ENCODE peak calls at places on chromosomes 7 and 10, in seven cellular contexts. One of them, this sample, is unnamed.

GRCh38 chr7:132783824-132784223 is 207.6 kb upstream of the PLXNA4 start:
- DNase-seq in K562: no peak
- DNase-seq in HCT116: peak
- DNase-seq in SK-N-SH: no peak
- DNase-seq in GM12878: no peak
- DNase-seq in H1: peak
- DNase-seq in HepG2: no peak
- DNase-seq in this sample: no peak

GRCh38 chr7:1659696-1660095 is 10.4 kb upstream of the ELFN1 start:
- DNase-seq in HCT116: no peak
- DNase-seq in HepG2: no peak
- DNase-seq in SK-N-SH: no peak
- DNase-seq in GM12878: no peak
- DNase-seq in K562: no peak
- DNase-seq in H1: no peak
- DNase-seq in this sample: no peak

GRCh38 chr10:4127518-4128315 is 342.7 kb upstream of the KLF6 start:
- DNase-seq in HCT116: no peak
- DNase-seq in K562: no peak
- DNase-seq in H1: no peak
- DNase-seq in HepG2: peak
- DNase-seq in GM12878: peak
- DNase-seq in SK-N-SH: no peak
- DNase-seq in this sample: no peak

GRCh38 chr7:149050941-149051340 is 22.6 kb upstream of the PDIA4 start:
- DNase-seq in HepG2: no peak
- DNase-seq in K562: no peak
- DNase-seq in HCT116: no peak
- DNase-seq in SK-N-SH: no peak
- DNase-seq in H1: no peak
- DNase-seq in GM12878: no peak
- DNase-seq in this sample: no peak

GRCh38 chr7:51022821-51023220 is 240.1 kb upstream of the GRB10 start:
- DNase-seq in K562: no peak
- DNase-seq in SK-N-SH: no peak
- DNase-seq in GM12878: no peak
- DNase-seq in HCT116: no peak
- DNase-seq in H1: no peak
- DNase-seq in HepG2: no peak
- DNase-seq in this sample: no peak

GRCh38 chr7:131231381-131232220 is 96.1 kb upstream of the MKLN1 start:
- DNase-seq in HCT116: no peak
- DNase-seq in HepG2: no peak
- DNase-seq in K562: no peak
- DNase-seq in H1: no peak
- DNase-seq in GM12878: peak
- DNase-seq in SK-N-SH: no peak
- DNase-seq in this sample: no peak

GRCh38 chr7:46723003-46723402 is 801.9 kb upstream of the IGFBP3 start:
- DNase-seq in SK-N-SH: no peak
- DNase-seq in HCT116: no peak
- DNase-seq in HepG2: no peak
- DNase-seq in GM12878: no peak
- DNase-seq in K562: no peak
- DNase-seq in H1: no peak
- DNase-seq in this sample: no peak

GRCh38 chr7:92880212-92881090 is 44.1 kb upstream of the CDK6 start:
- DNase-seq in SK-N-SH: peak
- DNase-seq in H1: peak
- DNase-seq in HCT116: peak
- DNase-seq in HepG2: peak
- DNase-seq in GM12878: no peak
- DNase-seq in K562: no peak
- DNase-seq in this sample: no peak

GRCh38 chr7:33918401-33919120 is 13.2 kb downstream of the BMPER start:
- DNase-seq in HepG2: no peak
- DNase-seq in GM12878: no peak
- DNase-seq in K562: no peak
- DNase-seq in SK-N-SH: no peak
- DNase-seq in HCT116: no peak
- DNase-seq in H1: no peak
- DNase-seq in this sample: no peak

GRCh38 chr10:123991622-123992570 is 100.3 kb upstream of the CPXM2 start:
- DNase-seq in SK-N-SH: peak
- DNase-seq in HCT116: no peak
- DNase-seq in K562: no peak
- DNase-seq in H1: no peak
- DNase-seq in GM12878: no peak
- DNase-seq in HepG2: no peak
- DNase-seq in this sample: no peak

GRCh38 chr10:36488579-36488978 is 636.8 kb upstream of the ANKRD30A start:
- DNase-seq in HepG2: no peak
- DNase-seq in GM12878: no peak
- DNase-seq in HCT116: no peak
- DNase-seq in K562: no peak
- DNase-seq in SK-N-SH: no peak
- DNase-seq in H1: no peak
- DNase-seq in this sample: no peak

GRCh38 chr10:132742837-132743194 is 43.1 kb downstream of the NKX6-2 start:
- DNase-seq in SK-N-SH: no peak
- DNase-seq in GM12878: no peak
- DNase-seq in HepG2: no peak
- DNase-seq in HCT116: no peak
- DNase-seq in K562: no peak
- DNase-seq in H1: no peak
- DNase-seq in this sample: no peak

GRCh38 chr7:148702876-148703670 is 4.4 kb downstream of the CUL1 start:
- DNase-seq in GM12878: no peak
- DNase-seq in K562: no peak
- DNase-seq in HCT116: no peak
- DNase-seq in H1: no peak
- DNase-seq in HepG2: no peak
- DNase-seq in SK-N-SH: no peak
- DNase-seq in this sample: no peak

GRCh38 chr10:132921818-132922807 is 20.3 kb downstream of the CFAP46 start:
- DNase-seq in K562: peak
- DNase-seq in HepG2: no peak
- DNase-seq in HCT116: no peak
- DNase-seq in SK-N-SH: peak
- DNase-seq in H1: no peak
- DNase-seq in GM12878: no peak
- DNase-seq in this sample: no peak

GRCh38 chr10:62818426-62819011 is 2.4 kb upstream of the EGR2 start:
- DNase-seq in H1: no peak
- DNase-seq in HepG2: no peak
- DNase-seq in HCT116: no peak
- DNase-seq in SK-N-SH: peak
- DNase-seq in GM12878: no peak
- DNase-seq in K562: peak
- DNase-seq in this sample: no peak

GRCh38 chr10:17835688-17836087 is 26.5 kb downstream of the MRC1 start:
- DNase-seq in HepG2: no peak
- DNase-seq in SK-N-SH: no peak
- DNase-seq in HCT116: peak
- DNase-seq in K562: no peak
- DNase-seq in H1: peak
- DNase-seq in GM12878: no peak
- DNase-seq in this sample: peak

GRCh38 chr10:93465806-93466675 is 16.1 kb downstream of the MYOF start:
- DNase-seq in SK-N-SH: peak
- DNase-seq in K562: no peak
- DNase-seq in HepG2: peak
- DNase-seq in HCT116: peak
- DNase-seq in GM12878: no peak
- DNase-seq in H1: no peak
- DNase-seq in this sample: peak

GRCh38 chr7:130397056-130397455 is 16.8 kb downstream of the CPA1 start:
- DNase-seq in HCT116: no peak
- DNase-seq in HepG2: no peak
- DNase-seq in GM12878: no peak
- DNase-seq in SK-N-SH: no peak
- DNase-seq in K562: no peak
- DNase-seq in H1: no peak
- DNase-seq in this sample: no peak

GRCh38 chr10:77919713-77920108 is 6.8 kb downstream of the DLG5 start:
- DNase-seq in GM12878: no peak
- DNase-seq in SK-N-SH: no peak
- DNase-seq in HepG2: peak
- DNase-seq in H1: no peak
- DNase-seq in K562: peak
- DNase-seq in HCT116: no peak
- DNase-seq in this sample: no peak

DNA sequence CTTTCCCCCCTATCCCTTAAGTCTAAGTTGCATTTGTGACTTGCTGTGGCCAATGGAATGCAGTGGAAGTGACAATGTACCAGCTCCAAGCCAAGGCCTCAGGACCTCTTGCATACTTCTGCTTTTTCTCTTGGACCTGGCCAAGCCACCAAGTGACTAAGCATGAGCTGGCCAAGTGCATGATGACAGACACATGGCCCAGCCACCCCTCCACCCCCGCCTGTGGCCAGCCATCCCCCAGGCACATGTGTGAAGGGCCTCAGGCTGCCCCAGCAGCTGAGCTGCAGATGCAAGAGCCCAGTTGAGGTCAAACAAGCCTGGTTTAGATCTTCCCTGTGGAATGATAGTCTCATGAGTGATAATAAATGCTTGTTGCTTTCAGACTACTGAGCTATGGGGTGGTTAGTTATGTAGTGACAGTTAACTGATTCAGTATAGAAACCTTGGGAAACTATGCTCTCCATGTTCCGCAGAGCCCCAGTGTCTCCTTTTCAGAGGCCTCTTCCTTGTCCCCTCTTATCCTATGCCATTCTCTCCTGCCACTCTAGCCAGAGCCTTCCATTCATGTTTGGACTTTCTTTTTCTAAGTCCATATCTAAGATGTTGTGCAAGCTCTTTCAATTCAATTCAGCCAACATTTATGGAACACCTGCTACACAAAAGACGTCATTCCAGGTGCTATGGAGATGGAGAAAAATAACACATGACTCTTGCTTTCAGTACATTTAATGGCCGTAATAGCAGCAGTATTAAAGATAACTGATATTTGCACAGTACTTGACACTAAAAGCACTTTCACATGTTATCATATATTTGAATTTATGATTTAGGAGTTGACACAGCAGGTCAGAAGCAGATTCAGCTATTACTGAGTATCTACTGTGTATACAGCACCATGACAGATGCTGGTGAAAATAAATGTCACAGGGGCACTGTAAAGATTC is 55.5 kb upstream of the LOXL4 start:
- DNase-seq in HCT116: peak
- DNase-seq in HepG2: peak
- DNase-seq in SK-N-SH: no peak
- DNase-seq in H1: no peak
- DNase-seq in K562: peak
- DNase-seq in GM12878: no peak
- DNase-seq in this sample: peak
- TF ChIP-seq SIN3A in HCT116: peak
- TF ChIP-seq SIN3A in HepG2: no peak
- TF ChIP-seq SIN3A in SK-N-SH: peak
- TF ChIP-seq SIN3A in H1: no peak
- TF ChIP-seq SIN3A in K562: no peak
- TF ChIP-seq SIN3A in GM12878: no peak
- TF ChIP-seq SIN3A in this sample: no peak

DNA sequence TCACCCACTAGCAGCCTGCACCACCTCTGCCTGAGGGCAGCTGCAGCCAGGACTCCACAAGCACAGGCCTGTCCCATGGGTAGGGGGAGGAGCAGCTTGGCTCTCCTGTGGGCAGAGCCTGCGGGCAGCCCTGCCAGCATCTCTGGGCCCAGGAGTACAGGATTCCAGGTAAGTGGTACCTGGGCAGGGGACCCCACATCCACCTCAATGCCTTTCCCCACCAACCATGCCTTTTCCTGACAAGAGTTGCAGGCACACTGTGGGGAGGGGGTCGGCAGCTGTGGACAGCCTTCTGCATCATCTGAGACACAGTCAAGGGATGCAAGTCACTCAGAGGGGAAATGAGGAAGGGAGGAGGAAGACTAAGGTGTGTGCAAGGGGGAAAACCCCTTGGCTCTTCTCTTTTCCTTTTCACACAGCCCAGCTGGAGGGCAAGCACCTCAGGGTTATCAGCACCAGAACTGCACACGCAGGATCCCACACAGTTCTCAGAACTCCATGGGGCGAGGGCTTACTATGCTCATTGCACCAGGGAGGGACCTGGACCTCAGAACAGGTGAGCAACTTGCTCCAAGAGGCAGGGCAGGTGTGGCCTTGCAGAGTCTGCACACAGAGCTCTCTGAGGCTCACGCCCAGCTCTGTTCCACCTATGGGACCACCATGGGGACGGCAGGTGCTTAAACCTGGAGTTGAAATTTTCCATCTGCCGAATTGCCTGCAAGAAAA is 16.5 kb upstream of the ANTXRL start:
- DNase-seq in K562: no peak
- DNase-seq in H1: no peak
- DNase-seq in GM12878: no peak
- DNase-seq in SK-N-SH: no peak
- DNase-seq in HCT116: no peak
- DNase-seq in HepG2: no peak
- DNase-seq in this sample: no peak
- TF ChIP-seq SIN3A in K562: no peak
- TF ChIP-seq SIN3A in H1: no peak
- TF ChIP-seq SIN3A in GM12878: no peak
- TF ChIP-seq SIN3A in SK-N-SH: no peak
- TF ChIP-seq SIN3A in HCT116: no peak
- TF ChIP-seq SIN3A in HepG2: no peak
- TF ChIP-seq SIN3A in this sample: no peak

GRCh38 chr10:1358860-1359598 is 302.8 kb downstream of the WDR37 start:
- DNase-seq in H1: no peak
- DNase-seq in HepG2: no peak
- DNase-seq in SK-N-SH: no peak
- DNase-seq in K562: no peak
- DNase-seq in GM12878: no peak
- DNase-seq in HCT116: no peak
- DNase-seq in this sample: no peak
- TF ChIP-seq SIN3A in H1: no peak
- TF ChIP-seq SIN3A in HepG2: no peak
- TF ChIP-seq SIN3A in SK-N-SH: no peak
- TF ChIP-seq SIN3A in K562: no peak
- TF ChIP-seq SIN3A in GM12878: no peak
- TF ChIP-seq SIN3A in HCT116: no peak
- TF ChIP-seq SIN3A in this sample: no peak

GRCh38 chr10:94902080-94902479 is 36.4 kb upstream of the CYP2C9 start:
- DNase-seq in H1: no peak
- DNase-seq in GM12878: no peak
- DNase-seq in K562: no peak
- DNase-seq in HCT116: no peak
- DNase-seq in HepG2: no peak
- DNase-seq in SK-N-SH: no peak
- DNase-seq in this sample: no peak

DNA sequence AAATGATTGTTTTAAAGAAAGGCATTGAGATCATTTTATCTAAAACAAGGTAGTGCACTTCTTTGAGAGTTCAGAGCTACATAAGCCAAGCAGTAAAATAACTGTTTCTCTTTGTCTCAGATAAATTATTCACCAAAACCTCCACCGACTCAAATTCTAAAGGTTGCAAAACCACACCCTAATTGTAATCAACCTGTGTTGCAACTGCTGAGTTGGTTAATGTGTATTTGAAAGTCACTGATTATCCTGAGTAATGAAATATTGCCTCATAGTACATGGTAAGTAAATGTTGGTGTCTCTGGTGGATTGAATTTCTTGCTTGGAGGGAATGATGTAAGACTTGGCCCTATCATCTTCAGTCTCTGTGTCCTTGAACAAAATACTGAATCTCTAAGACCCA is 35.9 kb upstream of the CYP2C9 start:
- DNase-seq in HCT116: no peak
- DNase-seq in HepG2: peak
- DNase-seq in K562: no peak
- DNase-seq in SK-N-SH: no peak
- DNase-seq in GM12878: no peak
- DNase-seq in H1: no peak
- DNase-seq in this sample: no peak
- TF ChIP-seq SIN3A in HCT116: no peak
- TF ChIP-seq SIN3A in HepG2: no peak
- TF ChIP-seq SIN3A in K562: no peak
- TF ChIP-seq SIN3A in SK-N-SH: no peak
- TF ChIP-seq SIN3A in GM12878: no peak
- TF ChIP-seq SIN3A in H1: no peak
- TF ChIP-seq SIN3A in this sample: no peak

This sample was measured in Panc1.